ENCODE peak calls at places on chromosome 22, in nine cellular contexts. U, F, P, E, O, X, Z, R and Y are unnamed samples.

GRCh38 chr22:23509571-23510302 is 70.4 kb downstream of the IGLL1 start:
- DNase-seq in U (no peak), F (peak), P (no peak), E (no peak), O (no peak), X (no peak), Z (no peak), R (no peak), Y (no peak)

GRCh38 chr22:29617922-29618629 is 14.6 kb downstream of the NF2 start:
- DNase-seq in U (peak), F (no peak), P (no peak), E (no peak), O (no peak), X (no peak), Z (no peak), R (no peak), Y (peak)

GRCh38 chr22:27776410-27776958 is 25.1 kb downstream of the MN1 start:
- DNase-seq in U (no peak), F (no peak), P (no peak), E (no peak), O (no peak), X (no peak), Z (peak), R (no peak), Y (no peak)

GRCh38 chr22:31492151-31492550 is 2.5 kb upstream of the EIF4ENIF1 start:
- DNase-seq in U (no peak), F (no peak), P (no peak), E (no peak), O (no peak), X (no peak), Z (no peak), R (no peak), Y (no peak)

GRCh38 chr22:23565942-23566715 is 14.0 kb downstream of the IGLL1 start:
- DNase-seq in U (no peak), F (no peak), P (peak), E (no peak), O (peak), X (peak), Z (no peak), R (no peak), Y (no peak)

GRCh38 chr22:29145321-29146072 is 60.2 kb upstream of the EMID1 start:
- DNase-seq in U (no peak), F (no peak), P (no peak), E (no peak), O (no peak), X (no peak), Z (peak), R (peak), Y (no peak)

GRCh38 chr22:30308518-30309230 is 18.1 kb downstream of the TBC1D10A start:
- DNase-seq in U (peak), F (no peak), P (no peak), E (no peak), O (no peak), X (no peak), Z (no peak), R (no peak), Y (no peak)

GRCh38 chr22:16845465-16845864 is 20.3 kb upstream of the XKR3 start:
- DNase-seq in U (no peak), F (no peak), P (no peak), E (no peak), O (no peak), X (no peak), Z (no peak), R (no peak), Y (no peak)

GRCh38 chr22:31178859-31179258 is 18.9 kb downstream of the RNF185 start:
- DNase-seq in U (no peak), F (no peak), P (no peak), E (no peak), O (no peak), X (no peak), Z (no peak), R (no peak), Y (no peak)

GRCh38 chr22:26648011-26648497 is 9.3 kb upstream of the MIAT start:
- DNase-seq in U (no peak), F (no peak), P (no peak), E (no peak), O (no peak), X (peak), Z (no peak), R (no peak), Y (no peak)

GRCh38 chr22:19419086-19419463 is 12.5 kb downstream of the HIRA start:
- DNase-seq in U (no peak), F (no peak), P (no peak), E (no peak), O (no peak), X (no peak), Z (no peak), R (peak), Y (no peak)

GRCh38 chr22:35686298-35686697 is 31.4 kb upstream of the APOL5 start:
- DNase-seq in U (no peak), F (no peak), P (no peak), E (no peak), O (no peak), X (no peak), Z (no peak), R (no peak), Y (no peak)

GRCh38 chr22:31947296-31947695 is 3.0 kb downstream of the YWHAH start:
- DNase-seq in U (no peak), F (no peak), P (no peak), E (peak), O (no peak), X (no peak), Z (no peak), R (no peak), Y (no peak)

GRCh38 chr22:29061773-29062172 is at the start of gene C22orf31:
- DNase-seq in U (no peak), F (no peak), P (no peak), E (no peak), O (no peak), X (no peak), Z (no peak), R (no peak), Y (no peak)

GRCh38 chr22:36332623-36333331 is 55.0 kb downstream of the MYH9 start:
- DNase-seq in U (no peak), F (peak), P (no peak), E (no peak), O (no peak), X (no peak), Z (no peak), R (peak), Y (peak)

GRCh38 chr22:33539202-33539901 is 380.9 kb downstream of the LARGE1 start:
- DNase-seq in U (no peak), F (no peak), P (no peak), E (no peak), O (no peak), X (no peak), Z (no peak), R (no peak), Y (no peak)

GRCh38 chr22:45731041-45731797 is 59.6 kb downstream of the ATXN10 start:
- DNase-seq in U (no peak), F (peak), P (no peak), E (no peak), O (no peak), X (no peak), Z (no peak), R (no peak), Y (peak)

GRCh38 chr22:19810381-19811141 is 44.1 kb downstream of the GNB1L start:
- DNase-seq in U (peak), F (peak), P (peak), E (no peak), O (no peak), X (peak), Z (no peak), R (no peak), Y (no peak)

GRCh38 chr22:45485271-45485670 is 17.4 kb upstream of the FBLN1 start:
- DNase-seq in U (no peak), F (no peak), P (no peak), E (no peak), O (no peak), X (no peak), Z (no peak), R (no peak), Y (no peak)

GRCh38 chr22:39205344-39206021 is 39.3 kb downstream of the PDGFB start:
- DNase-seq in U (peak), F (peak), P (no peak), E (no peak), O (no peak), X (peak), Z (no peak), R (no peak), Y (peak)
- TF ChIP-seq CTCF in U (no peak), F (no peak), P (no peak), E (no peak), O (no peak), X (no peak), Z (no peak), R (no peak), Y (no peak)

GRCh38 chr22:44444341-44445306 is 53.4 kb downstream of the RTL6 start:
- DNase-seq in U (no peak), F (no peak), P (no peak), E (no peak), O (no peak), X (peak), Z (no peak), R (peak), Y (no peak)
- TF ChIP-seq CTCF in U (peak), F (peak), P (no peak), E (no peak), O (no peak), X (peak), Z (no peak), R (no peak), Y (peak)

GRCh38 chr22:40463017-40463631 is 92.7 kb downstream of the SGSM3 start:
- DNase-seq in U (no peak), F (no peak), P (no peak), E (no peak), O (no peak), X (no peak), Z (no peak), R (no peak), Y (no peak)
- TF ChIP-seq CTCF in U (no peak), F (no peak), P (no peak), E (no peak), O (no peak), X (no peak), Z (no peak), R (no peak), Y (no peak)

GRCh38 chr22:25083414-25084166 is 116.1 kb upstream of the CRYBB3 start:
- DNase-seq in U (no peak), F (no peak), P (no peak), E (no peak), O (no peak), X (no peak), Z (no peak), R (no peak), Y (no peak)

GRCh38 chr22:25082096-25082495 is 117.6 kb upstream of the CRYBB3 start:
- DNase-seq in U (no peak), F (no peak), P (no peak), E (no peak), O (no peak), X (no peak), Z (no peak), R (no peak), Y (no peak)

GRCh38 chr22:25078591-25078990 is 121.1 kb upstream of the CRYBB3 start:
- DNase-seq in U (no peak), F (no peak), P (no peak), E (no peak), O (no peak), X (no peak), Z (no peak), R (no peak), Y (no peak)

GRCh38 chr22:25080855-25081254 is 118.8 kb upstream of the CRYBB3 start:
- DNase-seq in U (no peak), F (no peak), P (no peak), E (no peak), O (no peak), X (no peak), Z (no peak), R (no peak), Y (peak)

GRCh38 chr22:25081409-25081824 is 118.2 kb upstream of the CRYBB3 start:
- DNase-seq in U (peak), F (no peak), P (no peak), E (peak), O (no peak), X (no peak), Z (no peak), R (no peak), Y (no peak)
- TF ChIP-seq CTCF in U (peak), F (peak), P (peak), E (no peak), O (no peak), X (peak), Z (peak), R (no peak), Y (peak)

DNA sequence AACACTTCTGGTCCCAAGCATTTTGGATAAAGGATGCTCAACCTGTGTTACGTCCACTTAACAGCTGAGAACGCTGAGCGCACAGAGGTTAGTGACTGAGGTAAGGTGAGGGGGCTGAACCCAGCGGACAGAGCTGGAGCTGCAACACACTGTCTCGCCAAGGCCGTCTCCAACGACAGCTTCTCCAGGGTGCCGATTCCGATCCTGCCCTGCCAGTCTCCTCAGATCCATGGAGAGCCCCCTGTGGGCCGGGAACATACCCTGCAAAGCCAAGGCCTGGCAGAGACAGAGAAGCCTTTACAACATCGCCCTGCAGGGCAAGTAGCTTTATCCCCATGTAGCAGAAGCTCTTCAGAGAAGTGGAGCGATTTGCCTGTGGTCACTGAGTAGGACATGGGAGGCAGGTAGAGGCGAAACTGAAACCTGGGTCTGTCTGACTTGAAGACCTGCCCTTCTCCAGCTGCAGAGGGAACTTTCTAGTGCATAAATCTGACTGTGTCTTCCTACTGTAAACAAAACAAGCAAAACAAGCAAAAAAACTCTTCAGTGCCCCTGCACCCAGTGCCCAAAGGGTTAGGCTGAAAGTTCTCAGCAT is 72.8 kb downstream of the SCUBE1 start:
- DNase-seq in U (no peak), F (no peak), P (no peak), E (no peak), O (no peak), X (peak), Z (no peak), R (no peak), Y (no peak)
- TF ChIP-seq CTCF in U (peak), F (peak), P (peak), E (no peak), O (no peak), X (peak), Z (no peak), R (no peak), Y (peak)

DNA sequence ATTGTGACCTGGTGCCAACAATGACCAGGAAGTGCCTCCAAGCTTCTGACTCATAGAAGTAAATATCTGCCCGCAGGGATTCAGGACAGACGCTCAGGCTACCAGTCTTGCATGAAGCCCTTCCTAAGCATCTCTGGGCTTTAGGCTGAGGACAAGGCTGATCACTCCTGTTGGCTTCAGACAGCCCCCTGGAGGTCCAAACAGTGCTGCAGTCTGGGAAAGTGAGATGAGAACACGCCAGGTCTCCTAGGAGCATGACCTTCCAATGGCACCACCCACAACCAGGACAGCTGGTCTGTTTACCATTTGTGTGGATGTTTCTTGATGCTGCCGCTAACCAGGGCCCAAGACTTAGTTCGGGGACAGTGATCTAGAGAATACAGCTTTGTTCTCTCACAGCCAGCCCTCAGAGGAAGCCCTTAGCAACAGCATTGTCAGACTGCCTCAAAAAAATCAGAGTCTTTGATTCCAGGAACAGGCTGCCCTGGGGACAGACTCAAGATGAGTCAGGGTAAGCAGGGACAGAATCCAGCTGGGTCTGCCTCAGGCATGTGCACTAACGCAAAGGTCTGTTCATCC is 111.2 kb downstream of the ZNF280B start:
- DNase-seq in U (no peak), F (no peak), P (no peak), E (peak), O (no peak), X (no peak), Z (peak), R (no peak), Y (peak)
- TF ChIP-seq CTCF in U (peak), F (peak), P (peak), E (no peak), O (no peak), X (no peak), Z (no peak), R (no peak), Y (no peak)

DNA sequence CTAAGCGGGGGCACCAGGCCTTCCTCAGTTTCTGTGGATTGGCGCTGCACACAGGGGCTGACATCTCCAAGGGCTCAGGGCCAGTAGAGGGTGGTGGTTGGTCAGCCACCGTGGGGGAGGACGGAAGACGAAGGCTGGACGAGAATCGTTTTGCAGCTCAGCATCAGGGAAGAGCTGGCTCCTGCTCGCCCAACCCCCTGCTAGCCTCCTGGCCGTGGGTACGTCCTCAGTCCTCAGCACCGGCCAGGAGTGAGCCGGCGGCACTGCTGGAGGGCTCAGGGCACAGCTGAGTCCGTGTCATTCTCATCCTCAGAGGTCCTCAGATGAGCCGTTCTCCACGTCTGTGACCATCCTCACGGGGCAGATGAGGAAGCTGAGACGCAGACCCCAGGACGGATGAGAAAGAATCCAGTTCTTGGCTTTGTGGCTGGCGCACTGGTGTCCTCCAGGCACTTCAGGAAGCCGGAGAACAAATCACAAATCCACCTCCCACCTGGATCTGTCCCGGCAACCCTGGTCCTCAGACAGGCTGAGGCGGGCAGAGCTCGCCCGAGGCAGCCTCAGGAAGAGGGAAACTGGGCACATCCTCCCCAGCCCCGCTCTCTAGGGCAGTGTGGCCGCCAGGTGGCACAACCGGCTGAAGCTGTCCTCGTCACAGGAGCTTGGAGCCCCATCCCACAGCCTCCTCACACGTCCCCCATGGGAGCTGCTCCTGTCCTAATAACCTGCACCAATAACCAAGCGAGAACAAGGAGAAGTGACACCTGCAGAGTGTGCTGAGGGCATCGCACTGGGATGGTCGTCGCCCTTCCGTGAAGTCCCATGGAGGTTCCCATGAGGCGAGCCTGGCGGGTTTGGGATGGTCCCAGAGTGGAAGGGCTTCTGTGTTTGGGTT is 393.7 kb downstream of the BRD1 start:
- DNase-seq in U (no peak), F (no peak), P (no peak), E (no peak), O (no peak), X (peak), Z (no peak), R (no peak), Y (no peak)
- TF ChIP-seq CTCF in U (no peak), F (no peak), P (no peak), E (no peak), O (no peak), X (peak), Z (no peak), R (no peak), Y (no peak)

GRCh38 chr22:37932401-37932800 is 21.0 kb downstream of the C22orf23 start:
- DNase-seq in U (no peak), F (no peak), P (no peak), E (no peak), O (no peak), X (no peak), Z (no peak), R (no peak), Y (no peak)

GRCh38 chr22:37929390-37929789 is 23.3 kb downstream of the MICALL1 start:
- DNase-seq in U (no peak), F (no peak), P (no peak), E (no peak), O (no peak), X (no peak), Z (no peak), R (no peak), Y (no peak)

GRCh38 chr22:37930270-37930951 is 23.0 kb downstream of the C22orf23 start:
- DNase-seq in U (peak), F (no peak), P (no peak), E (peak), O (no peak), X (peak), Z (no peak), R (no peak), Y (peak)

GRCh38 chr22:37931893-37932389 is 21.5 kb downstream of the C22orf23 start:
- DNase-seq in U (no peak), F (no peak), P (no peak), E (no peak), O (no peak), X (no peak), Z (no peak), R (peak), Y (no peak)

DNA sequence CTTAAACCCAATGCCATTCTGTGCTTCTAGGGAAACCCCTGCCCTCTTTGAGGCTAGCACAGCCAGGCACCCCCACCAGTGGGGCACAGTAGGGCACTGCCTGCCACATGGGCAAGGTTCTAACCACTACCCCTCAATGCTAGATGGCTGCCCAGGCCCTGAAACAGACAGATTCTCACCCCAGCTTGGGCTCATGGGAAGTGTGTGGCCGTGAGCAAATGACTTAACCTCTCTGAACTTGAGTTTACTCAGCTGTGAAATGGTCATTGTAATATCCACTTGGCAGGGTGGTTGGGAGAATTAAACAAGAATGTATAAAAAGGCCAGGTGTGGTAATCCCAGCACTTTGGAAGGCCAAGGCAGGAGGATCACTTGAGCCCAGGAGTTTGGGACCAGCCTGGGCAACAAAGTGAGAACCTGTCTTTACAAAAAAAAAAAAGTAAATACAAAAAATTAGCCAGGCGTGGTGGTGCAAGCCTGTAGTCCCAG is 22.4 kb downstream of the C22orf23 start:
- DNase-seq in U (no peak), F (no peak), P (no peak), E (no peak), O (no peak), X (no peak), Z (no peak), R (no peak), Y (no peak)
- TF ChIP-seq CTCF in U (no peak), F (no peak), P (no peak), E (no peak), O (no peak), X (no peak), Z (no peak), R (no peak), Y (peak)